ENCODE peak calls at places on chromosomes 13 and 19, in seven cellular contexts. One of them, this sample, is unnamed.

GRCh38 chr19:40217027-40217810 is 965 bp downstream of the TTC9B start:
- DNase-seq in COR-L47: peak
- DNase-seq in fibroblast of gingiva: no peak
- DNase-seq in central memory CD8-positive, alpha-beta T cell: no peak
- DNase-seq in stimulated activated CD8-positive, alpha-beta memory T cell treated with anti-CD3 and anti-CD28 coated beads, Interleukin-15, amount 100 ng/mL, for 1 hour: no peak
- DNase-seq in activated CD4-positive, CD25-positive, alpha-beta regulatory T cell treated with anti-CD3 and anti-CD28 coated beads, Interleukin-2, amount 50 U/mL, for 72 hours: no peak
- DNase-seq in cortex of kidney: no peak
- DNase-seq in this sample: no peak

GRCh38 chr19:53881482-53882390 is at the start of gene PRKCG:
- DNase-seq in COR-L47: no peak
- DNase-seq in fibroblast of gingiva: no peak
- DNase-seq in central memory CD8-positive, alpha-beta T cell: peak
- DNase-seq in stimulated activated CD8-positive, alpha-beta memory T cell treated with anti-CD3 and anti-CD28 coated beads, Interleukin-15, amount 100 ng/mL, for 1 hour: no peak
- DNase-seq in activated CD4-positive, CD25-positive, alpha-beta regulatory T cell treated with anti-CD3 and anti-CD28 coated beads, Interleukin-2, amount 50 U/mL, for 72 hours: peak
- DNase-seq in cortex of kidney: no peak
- DNase-seq in this sample: no peak

GRCh38 chr19:54430306-54431254 is 15.3 kb downstream of the TTYH1 start:
- DNase-seq in COR-L47: peak
- DNase-seq in fibroblast of gingiva: peak
- DNase-seq in central memory CD8-positive, alpha-beta T cell: no peak
- DNase-seq in stimulated activated CD8-positive, alpha-beta memory T cell treated with anti-CD3 and anti-CD28 coated beads, Interleukin-15, amount 100 ng/mL, for 1 hour: peak
- DNase-seq in activated CD4-positive, CD25-positive, alpha-beta regulatory T cell treated with anti-CD3 and anti-CD28 coated beads, Interleukin-2, amount 50 U/mL, for 72 hours: no peak
- DNase-seq in cortex of kidney: no peak
- DNase-seq in this sample: no peak

GRCh38 chr19:1481224-1481892 is 2.3 kb upstream of the C19orf25 start:
- DNase-seq in COR-L47: no peak
- DNase-seq in fibroblast of gingiva: no peak
- DNase-seq in central memory CD8-positive, alpha-beta T cell: no peak
- DNase-seq in stimulated activated CD8-positive, alpha-beta memory T cell treated with anti-CD3 and anti-CD28 coated beads, Interleukin-15, amount 100 ng/mL, for 1 hour: no peak
- DNase-seq in activated CD4-positive, CD25-positive, alpha-beta regulatory T cell treated with anti-CD3 and anti-CD28 coated beads, Interleukin-2, amount 50 U/mL, for 72 hours: no peak
- DNase-seq in cortex of kidney: no peak
- DNase-seq in this sample: no peak

GRCh38 chr19:41362143-41362847 is 1.7 kb downstream of the B9D2 start:
- DNase-seq in COR-L47: no peak
- DNase-seq in fibroblast of gingiva: no peak
- DNase-seq in central memory CD8-positive, alpha-beta T cell: no peak
- DNase-seq in stimulated activated CD8-positive, alpha-beta memory T cell treated with anti-CD3 and anti-CD28 coated beads, Interleukin-15, amount 100 ng/mL, for 1 hour: no peak
- DNase-seq in activated CD4-positive, CD25-positive, alpha-beta regulatory T cell treated with anti-CD3 and anti-CD28 coated beads, Interleukin-2, amount 50 U/mL, for 72 hours: no peak
- DNase-seq in cortex of kidney: no peak
- DNase-seq in this sample: no peak

GRCh38 chr19:13761423-13761822 is 2.9 kb upstream of the MRI1 start:
- DNase-seq in COR-L47: no peak
- DNase-seq in fibroblast of gingiva: no peak
- DNase-seq in central memory CD8-positive, alpha-beta T cell: no peak
- DNase-seq in stimulated activated CD8-positive, alpha-beta memory T cell treated with anti-CD3 and anti-CD28 coated beads, Interleukin-15, amount 100 ng/mL, for 1 hour: no peak
- DNase-seq in activated CD4-positive, CD25-positive, alpha-beta regulatory T cell treated with anti-CD3 and anti-CD28 coated beads, Interleukin-2, amount 50 U/mL, for 72 hours: no peak
- DNase-seq in cortex of kidney: no peak
- DNase-seq in this sample: no peak

GRCh38 chr19:29587518-29587986 is 18.5 kb upstream of the POP4 start:
- DNase-seq in COR-L47: no peak
- DNase-seq in fibroblast of gingiva: no peak
- DNase-seq in central memory CD8-positive, alpha-beta T cell: no peak
- DNase-seq in stimulated activated CD8-positive, alpha-beta memory T cell treated with anti-CD3 and anti-CD28 coated beads, Interleukin-15, amount 100 ng/mL, for 1 hour: peak
- DNase-seq in activated CD4-positive, CD25-positive, alpha-beta regulatory T cell treated with anti-CD3 and anti-CD28 coated beads, Interleukin-2, amount 50 U/mL, for 72 hours: peak
- DNase-seq in cortex of kidney: no peak
- DNase-seq in this sample: no peak

GRCh38 chr13:109812375-109812774 is 26.0 kb upstream of the IRS2 start:
- DNase-seq in COR-L47: no peak
- DNase-seq in fibroblast of gingiva: no peak
- DNase-seq in central memory CD8-positive, alpha-beta T cell: no peak
- DNase-seq in stimulated activated CD8-positive, alpha-beta memory T cell treated with anti-CD3 and anti-CD28 coated beads, Interleukin-15, amount 100 ng/mL, for 1 hour: no peak
- DNase-seq in activated CD4-positive, CD25-positive, alpha-beta regulatory T cell treated with anti-CD3 and anti-CD28 coated beads, Interleukin-2, amount 50 U/mL, for 72 hours: no peak
- DNase-seq in cortex of kidney: no peak
- DNase-seq in this sample: no peak

GRCh38 chr13:65342938-65343337 is 1887.2 kb downstream of the PCDH9 start:
- DNase-seq in COR-L47: no peak
- DNase-seq in fibroblast of gingiva: no peak
- DNase-seq in central memory CD8-positive, alpha-beta T cell: no peak
- DNase-seq in stimulated activated CD8-positive, alpha-beta memory T cell treated with anti-CD3 and anti-CD28 coated beads, Interleukin-15, amount 100 ng/mL, for 1 hour: no peak
- DNase-seq in activated CD4-positive, CD25-positive, alpha-beta regulatory T cell treated with anti-CD3 and anti-CD28 coated beads, Interleukin-2, amount 50 U/mL, for 72 hours: no peak
- DNase-seq in cortex of kidney: no peak
- DNase-seq in this sample: no peak

GRCh38 chr13:39599842-39600241 is 3.2 kb downstream of the LHFPL6 start:
- DNase-seq in COR-L47: no peak
- DNase-seq in fibroblast of gingiva: peak
- DNase-seq in central memory CD8-positive, alpha-beta T cell: no peak
- DNase-seq in stimulated activated CD8-positive, alpha-beta memory T cell treated with anti-CD3 and anti-CD28 coated beads, Interleukin-15, amount 100 ng/mL, for 1 hour: no peak
- DNase-seq in activated CD4-positive, CD25-positive, alpha-beta regulatory T cell treated with anti-CD3 and anti-CD28 coated beads, Interleukin-2, amount 50 U/mL, for 72 hours: no peak
- DNase-seq in cortex of kidney: no peak
- DNase-seq in this sample: no peak